ENCODE peak calls at places on chromosomes 11 and 22, in six cellular contexts. N, U, M, F, K and G are unnamed samples. For H3K27me3, the result is how much of the 10 kb centered on the place peaks cover.

GRCh38 chr11:29538339-29539036 is 478.3 kb downstream of the KCNA4 start:
- DNase-seq in N (no peak), U (no peak), M (no peak), F (no peak), K (no peak), G (no peak)

GRCh38 chr22:31829505-31829904 is 75.7 kb downstream of the DEPDC5 start:
- DNase-seq in N (no peak), U (no peak), M (no peak), F (peak), K (peak), G (no peak)

GRCh38 chr11:24511518-24511917 is 14.7 kb downstream of the LUZP2 start:
- DNase-seq in N (no peak), U (no peak), M (no peak), F (peak), K (no peak), G (no peak)

GRCh38 chr11:23755076-23755475 is 741.8 kb upstream of the LUZP2 start:
- DNase-seq in N (no peak), U (no peak), M (no peak), F (no peak), K (no peak), G (no peak)

GRCh38 chr11:65399845-65400244 is 13.4 kb downstream of the FRMD8 start:
- DNase-seq in N (no peak), U (no peak), M (peak), F (no peak), K (no peak), G (no peak)

GRCh38 chr22:31533391-31533790 is 37.1 kb downstream of the SFI1 start:
- DNase-seq in N (no peak), U (no peak), M (no peak), F (no peak), K (no peak), G (no peak)

GRCh38 chr11:131710511-131710910 is 340.1 kb downstream of the NTM start:
- DNase-seq in N (no peak), U (no peak), M (no peak), F (peak), K (no peak), G (no peak)

GRCh38 chr11:78567209-78567608 is 7.5 kb downstream of the NARS2 start:
- DNase-seq in N (no peak), U (no peak), M (no peak), F (peak), K (no peak), G (no peak)

GRCh38 chr11:133971871-133972270 is 15.1 kb upstream of the IGSF9B start:
- DNase-seq in N (no peak), U (no peak), M (peak), F (no peak), K (no peak), G (no peak)
- H3K27me3 ChIP-seq in N (under half), U (under half), M (under half), F (half or more), K (under half), G (under half)

GRCh38 chr11:128405693-128406364 is 181.5 kb downstream of the ETS1 start:
- DNase-seq in N (no peak), U (no peak), M (no peak), F (no peak), K (no peak), G (no peak)
- H3K27me3 ChIP-seq in N (under half), U (under half), M (under half), F (under half), K (under half), G (under half)

DNA sequence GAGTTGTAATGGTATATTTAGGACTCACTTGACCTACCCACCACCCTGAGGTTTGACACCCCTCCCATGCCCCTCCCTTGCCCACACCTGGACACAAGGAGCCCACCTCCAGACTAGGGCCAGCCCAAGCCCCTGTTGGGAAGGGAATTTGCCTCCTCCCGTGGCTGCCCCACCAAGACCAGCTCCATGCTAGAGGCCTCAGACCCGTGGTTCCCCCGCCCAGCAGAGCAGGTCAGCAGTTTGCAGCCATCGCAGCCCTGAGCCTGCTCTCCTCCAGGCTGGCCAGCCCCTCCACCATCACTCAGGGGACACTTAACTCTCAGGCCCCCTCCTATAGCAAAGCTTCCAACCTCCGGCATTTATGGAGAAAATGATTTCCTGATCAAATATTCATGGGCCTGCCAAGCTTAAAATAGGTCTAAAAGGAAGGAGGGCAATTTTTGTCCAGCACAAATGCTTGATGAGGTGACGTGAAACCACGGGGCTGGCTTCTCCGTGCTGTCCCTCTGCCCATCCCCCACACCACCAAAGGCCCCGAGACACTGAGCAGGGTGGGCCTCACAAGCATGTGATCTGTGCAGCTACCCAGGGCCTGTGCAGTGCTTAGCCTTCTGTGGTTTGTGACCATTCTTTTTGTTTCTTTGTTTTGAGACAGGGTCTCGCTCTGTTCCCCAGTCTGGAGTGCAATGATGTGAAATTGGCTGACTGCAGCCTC is 94.6 kb upstream of the RTL6 start:
- DNase-seq in N (no peak), U (no peak), M (no peak), F (no peak), K (no peak), G (no peak)
- H3K27me3 ChIP-seq in N (under half), U (under half), M (under half), F (under half), K (under half), G (under half)

DNA sequence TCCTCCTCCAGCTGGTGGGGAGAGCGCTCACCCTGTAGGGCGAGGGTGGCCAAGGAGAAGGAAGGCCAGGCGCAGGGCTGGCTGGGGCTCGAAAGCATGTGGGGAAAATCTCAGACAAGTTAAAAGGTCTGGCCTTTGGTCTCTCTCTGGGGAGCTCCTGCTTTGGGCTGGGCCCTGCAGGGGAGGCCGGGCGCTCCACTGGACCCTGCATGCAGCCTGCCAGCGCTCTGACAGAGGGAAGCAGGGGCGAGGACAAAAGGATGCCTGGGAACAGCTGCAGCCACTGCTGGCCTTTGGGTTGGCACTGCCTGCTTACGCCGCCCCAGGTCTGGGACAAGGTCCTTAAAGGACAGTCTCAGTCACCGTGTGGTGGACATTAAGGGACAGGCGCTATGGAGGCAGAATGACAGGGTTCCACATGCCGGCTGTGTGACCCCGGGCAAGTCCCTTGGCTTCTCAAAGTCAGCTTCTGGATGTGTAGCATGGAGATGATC is 56.4 kb upstream of the TTLL12 start:
- DNase-seq in N (no peak), U (no peak), M (no peak), F (no peak), K (no peak), G (no peak)
- H3K27me3 ChIP-seq in N (under half), U (under half), M (under half), F (under half), K (under half), G (under half)

GRCh38 chr11:16408619-16409018 is 52.3 kb upstream of the SOX6 start:
- DNase-seq in N (no peak), U (no peak), M (no peak), F (no peak), K (no peak), G (no peak)

GRCh38 chr11:16412525-16413194 is 56.3 kb upstream of the SOX6 start:
- DNase-seq in N (no peak), U (no peak), M (no peak), F (no peak), K (no peak), G (no peak)

GRCh38 chr11:16406226-16406625 is 49.9 kb upstream of the SOX6 start:
- DNase-seq in N (no peak), U (no peak), M (no peak), F (no peak), K (peak), G (no peak)

GRCh38 chr11:16404781-16405180 is 48.4 kb upstream of the SOX6 start:
- DNase-seq in N (no peak), U (no peak), M (no peak), F (no peak), K (no peak), G (no peak)

GRCh38 chr11:16410479-16410878 is 54.1 kb upstream of the SOX6 start:
- DNase-seq in N (no peak), U (no peak), M (no peak), F (no peak), K (no peak), G (no peak)
- H3K27me3 ChIP-seq in N (under half), U (under half), M (under half), F (under half), K (under half), G (under half)

DNA sequence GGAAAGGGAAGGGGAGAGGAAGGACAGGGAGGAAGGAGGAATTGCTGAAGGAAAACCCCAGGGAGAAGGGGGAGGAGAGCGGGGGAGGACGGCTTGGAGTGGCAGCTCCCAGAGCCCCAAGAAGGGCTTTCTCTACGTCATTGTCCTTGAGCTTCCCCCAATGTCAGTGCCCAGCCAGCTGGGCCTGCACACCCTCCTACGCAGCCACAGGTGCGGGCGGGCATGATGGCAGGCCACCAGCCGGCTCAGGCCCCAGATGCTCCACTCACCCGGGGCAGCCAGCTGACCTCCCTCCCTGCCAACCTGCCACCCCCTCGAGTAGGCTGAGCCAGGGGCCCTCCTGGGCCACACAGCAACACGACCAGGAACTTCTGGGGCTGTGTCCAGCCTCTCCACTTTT is 11.2 kb downstream of the SYT7 start:
- DNase-seq in N (no peak), U (no peak), M (peak), F (no peak), K (no peak), G (no peak)
- H3K27me3 ChIP-seq in N (under half), U (under half), M (under half), F (under half), K (half or more), G (under half)

DNA sequence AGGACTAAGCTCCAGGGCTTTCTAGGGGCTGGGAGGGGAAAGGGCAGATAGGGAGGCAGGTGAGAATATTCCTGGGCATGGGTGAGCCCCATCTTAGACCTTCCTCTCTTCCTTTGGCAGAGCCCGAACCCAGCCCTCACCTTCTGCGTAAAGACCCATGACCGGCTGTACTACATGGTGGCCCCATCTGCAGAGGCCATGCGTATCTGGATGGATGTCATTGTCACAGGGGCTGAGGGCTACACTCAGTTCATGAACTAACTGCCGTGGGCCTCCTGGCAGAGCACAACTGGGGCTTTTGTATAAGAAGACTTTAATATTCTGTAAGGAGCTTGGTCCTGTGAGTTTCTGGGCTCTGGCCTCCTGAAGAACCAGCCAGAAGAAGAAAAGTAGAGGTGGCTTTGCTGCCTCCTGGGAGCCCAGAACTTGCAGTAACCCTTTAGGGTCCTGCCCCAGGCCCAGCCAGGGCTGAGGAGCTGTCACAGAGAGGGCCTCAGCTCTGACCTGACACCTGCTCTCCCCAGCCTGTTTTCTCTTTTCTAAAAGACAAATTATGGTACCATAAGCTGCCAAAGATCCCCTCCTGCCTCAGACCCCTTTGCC is 22.8 kb downstream of the TREH start:
- DNase-seq in N (no peak), U (no peak), M (no peak), F (no peak), K (no peak), G (peak)
- H3K27me3 ChIP-seq in N (under half), U (under half), M (under half), F (under half), K (under half), G (under half)

DNA sequence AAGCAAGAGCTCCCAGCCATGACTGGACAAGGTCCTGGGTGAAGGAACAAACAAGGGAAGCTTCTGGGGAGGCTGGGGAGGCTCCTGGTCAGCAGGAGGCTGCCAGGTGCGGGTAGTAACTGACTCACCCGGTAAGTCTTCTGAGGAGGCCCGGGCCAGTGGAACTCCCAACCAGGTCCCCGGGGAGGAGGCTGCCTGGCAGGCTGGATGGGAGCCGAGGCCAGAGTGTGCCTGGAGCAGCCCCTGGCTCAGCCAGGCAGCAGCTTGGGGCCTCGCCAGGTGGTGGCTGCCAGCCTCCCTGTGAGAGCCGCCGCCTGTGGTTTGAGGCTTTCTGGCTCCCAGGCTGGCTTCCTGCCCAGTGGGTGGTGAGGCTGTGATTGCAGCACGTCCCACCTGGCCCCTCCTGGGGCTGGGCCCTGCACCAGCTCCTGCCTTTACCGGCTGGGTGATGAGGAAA is 46.2 kb downstream of the IGF2 start:
- DNase-seq in N (peak), U (peak), M (peak), F (peak), K (no peak), G (peak)
- H3K27me3 ChIP-seq in N (under half), U (under half), M (under half), F (under half), K (under half), G (under half)

GRCh38 chr11:69867076-69868002 is 48.1 kb upstream of the FGF3 start:
- DNase-seq in N (peak), U (no peak), M (no peak), F (peak), K (no peak), G (no peak)

GRCh38 chr11:69865707-69866106 is 46.5 kb upstream of the FGF3 start:
- DNase-seq in N (peak), U (peak), M (no peak), F (no peak), K (no peak), G (no peak)

GRCh38 chr11:69868003-69868865 is 49.0 kb upstream of the FGF3 start:
- DNase-seq in N (peak), U (no peak), M (no peak), F (no peak), K (no peak), G (peak)

GRCh38 chr11:69864930-69865661 is 45.9 kb upstream of the FGF3 start:
- DNase-seq in N (peak), U (peak), M (no peak), F (no peak), K (no peak), G (no peak)

GRCh38 chr11:69866648-69867047 is 47.4 kb upstream of the FGF3 start:
- DNase-seq in N (no peak), U (no peak), M (no peak), F (no peak), K (no peak), G (no peak)
- H3K27me3 ChIP-seq in N (under half), U (under half), M (under half), F (under half), K (under half), G (under half)